ENCODE peak calls at places on chromosomes 13 and 19, in nine cellular contexts. Y is GM23338, X is transverse colon, V is breast epithelium, G is H1, E is suprapubic skin, U is HCT116, A is stomach, F is GM12878. C is an unnamed sample.

GRCh38 chr13:49791214-49791752 is 1.2 kb downstream of the KPNA3 start:
- DNase-seq in U (no peak), Y (peak; percentile 51), F (peak; percentile 40), V (no peak), E (no peak), G (no peak), X (peak; percentile 26), A (no peak), C (peak; percentile 55)

GRCh38 chr13:37427843-37428494 is 170.6 kb downstream of the POSTN start:
- DNase-seq in U (no peak), A (no peak), F (no peak), G (no peak), X (no peak), V (no peak), Y (peak; percentile 32), E (no peak), C (no peak)

GRCh38 chr19:44156475-44156874 is 8.4 kb upstream of the ZNF226 start:
- DNase-seq in V (no peak), X (no peak), G (no peak), U (no peak), Y (no peak), F (no peak), E (no peak), A (no peak), C (no peak)

GRCh38 chr13:44231786-44232516 is 141.7 kb upstream of the SERP2 start:
- DNase-seq in X (peak; percentile 76), V (peak; percentile 83), F (no peak), A (peak; percentile 82), E (peak; percentile 74), U (peak; percentile 97), Y (peak; percentile 77), G (peak; percentile 62), C (no peak)

GRCh38 chr13:92657565-92657964 is 569.0 kb upstream of the GPC6 start:
- DNase-seq in A (no peak), F (no peak), X (no peak), V (no peak), U (no peak), G (no peak), Y (no peak), E (no peak), C (no peak)

GRCh38 chr19:54207908-54208783 is 7.5 kb downstream of the RPS9 start:
- DNase-seq in G (peak; percentile 64), U (no peak), A (peak; percentile 71), E (peak; percentile 81), Y (no peak), X (peak; percentile 72), V (peak; percentile 62), F (peak; percentile 84), C (peak; percentile 100)

GRCh38 chr13:110182003-110182402 is 125.0 kb downstream of the COL4A1 start:
- DNase-seq in Y (no peak), E (no peak), X (no peak), G (no peak), A (no peak), F (no peak), U (no peak), V (no peak), C (no peak)

GRCh38 chr19:53801257-53801656 is 22.9 kb downstream of the NLRP12 start:
- DNase-seq in U (no peak), X (no peak), V (no peak), F (no peak), G (no peak), A (no peak), Y (no peak), E (no peak), C (no peak)

GRCh38 chr13:105333416-105333815 is 1202.0 kb downstream of the EFNB2 start:
- DNase-seq in Y (no peak), E (no peak), X (no peak), V (no peak), G (no peak), U (no peak), F (no peak), A (no peak), C (no peak)

GRCh38 chr13:29509999-29510586 is 85.4 kb downstream of the SLC7A1 start:
- DNase-seq in F (no peak), Y (no peak), V (no peak), A (no peak), E (no peak), U (no peak), G (no peak), X (no peak), C (no peak)

GRCh38 chr19:54893406-54893805 is 12.5 kb upstream of the NCR1 start:
- DNase-seq in U (no peak), V (no peak), E (no peak), F (no peak), A (no peak), G (peak; percentile 76), Y (peak; percentile 94), X (no peak), C (no peak)

GRCh38 chr13:111166882-111167281 is 51.8 kb downstream of the ARHGEF7 start:
- DNase-seq in E (no peak), A (no peak), Y (no peak), X (no peak), F (no peak), U (no peak), V (no peak), G (no peak), C (no peak)

GRCh38 chr19:17687141-17687856 is 855 bp downstream of the UNC13A start:
- DNase-seq in A (no peak), Y (peak; percentile 85), U (no peak), G (peak; percentile 73), X (no peak), F (no peak), E (no peak), V (no peak), C (no peak)
- H3K4me3 ChIP-seq in A (peak overlapping the region; percentile 14), Y (peak overlapping the region; percentile 97), U (peak overlapping the region; percentile 90), G (peak overlapping the region; percentile 97), X (no peak overlapping the region), F (no peak overlapping the region), E (peak overlapping the region; percentile 17), V (peak overlapping the region; percentile 54), C (no peak overlapping the region)

DNA sequence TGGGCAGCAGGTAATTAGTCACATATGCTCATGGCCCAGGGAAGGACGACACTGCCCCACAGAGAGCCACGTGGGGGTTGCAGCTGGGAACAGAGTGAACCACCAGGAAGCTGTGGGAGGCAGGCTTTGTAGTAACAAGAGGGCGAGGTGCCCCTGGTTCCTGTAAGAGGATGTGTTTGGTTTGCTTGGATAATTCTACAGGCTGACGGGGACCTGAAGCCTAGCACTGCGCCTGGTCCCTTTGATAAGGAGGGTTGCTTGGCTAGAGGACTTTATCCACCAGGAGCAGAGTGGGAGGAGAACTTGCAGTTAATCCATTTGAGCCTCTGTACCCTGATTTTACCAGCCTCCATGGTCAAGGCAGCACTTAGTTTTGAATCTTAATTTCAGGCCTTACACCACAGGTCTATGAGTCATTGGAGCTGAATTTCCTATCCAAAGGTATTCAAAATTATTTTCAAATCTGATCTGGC is 67.4 kb upstream of the CLDN10 start:
- DNase-seq in Y (no peak), A (no peak), E (no peak), F (no peak), U (no peak), G (no peak), V (no peak), X (no peak), C (no peak)
- TF ChIP-seq CTCF in Y (no peak), A (no peak), E (no peak), F (peak; percentile 13), U (peak; percentile 25), G (peak; percentile 42), V (no peak), X (no peak), C (no peak)

GRCh38 chr13:113761136-113761535 is 2.1 kb downstream of the TMEM255B start:
- DNase-seq in Y (no peak), V (no peak), U (no peak), G (no peak), E (no peak), X (no peak), F (no peak), A (peak; percentile 14), C (no peak)

GRCh38 chr13:113759525-113760137 is 605 bp downstream of the TMEM255B start:
- DNase-seq in Y (peak; percentile 31), X (no peak), F (no peak), V (no peak), U (no peak), A (peak; percentile 25), E (peak; percentile 68), G (no peak), C (no peak)

GRCh38 chr13:113762075-113762474 is 3.0 kb downstream of the TMEM255B start:
- DNase-seq in E (no peak), F (no peak), G (no peak), A (no peak), X (no peak), V (no peak), Y (no peak), U (no peak), C (no peak)

GRCh38 chr13:113756441-113757097 is 2.5 kb upstream of the TMEM255B start:
- DNase-seq in Y (no peak), U (no peak), V (no peak), G (no peak), X (no peak), E (no peak), A (no peak), F (no peak), C (no peak)

DNA sequence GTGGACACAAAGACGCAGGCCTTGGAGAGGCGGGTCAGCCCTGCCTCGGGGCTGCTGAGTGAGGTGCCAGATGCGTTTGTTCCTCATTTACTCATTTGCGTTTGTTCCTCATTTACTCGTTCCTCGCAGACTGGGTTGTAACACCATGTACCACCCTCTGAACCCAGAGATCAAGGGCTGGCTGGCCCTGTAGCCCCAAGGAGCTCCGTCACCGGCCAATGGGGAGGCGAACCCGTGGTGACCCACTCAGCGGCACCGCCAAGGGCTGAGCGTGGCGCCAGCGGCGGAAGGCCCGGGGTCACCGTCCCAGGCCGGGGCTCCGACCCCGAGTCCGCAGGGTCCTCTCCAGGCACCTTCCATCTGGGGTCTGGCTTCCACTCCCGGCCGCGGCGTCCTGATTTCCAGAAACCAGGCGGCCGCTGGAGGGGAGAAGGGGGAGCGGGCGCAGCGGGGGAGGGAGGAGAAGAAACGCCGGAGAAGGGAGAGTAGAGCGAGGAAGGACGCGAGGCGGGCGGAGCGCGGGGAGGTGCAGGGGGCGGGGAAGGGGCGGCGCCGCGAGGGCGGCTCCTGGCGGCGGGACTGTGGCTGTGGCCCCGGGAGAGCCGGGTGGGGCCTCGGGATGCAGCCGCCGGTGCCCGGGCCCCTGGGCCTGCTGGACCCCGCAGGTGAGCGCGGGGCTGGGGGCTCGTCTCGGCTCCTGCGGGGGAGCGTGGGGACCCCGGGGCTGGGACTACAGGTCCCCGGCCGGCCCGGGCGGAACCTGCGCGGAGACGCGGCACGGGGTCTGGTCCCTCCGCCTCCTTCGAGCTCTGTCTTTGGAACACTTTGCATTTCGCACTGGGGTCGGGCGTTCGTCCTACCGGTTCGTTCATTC is at the start of gene TMEM255B:
- DNase-seq in E (peak; percentile 89), V (peak; percentile 63), F (no peak), X (peak; percentile 88), A (peak; percentile 88), G (peak; percentile 89), Y (peak; percentile 83), U (peak; percentile 10), C (no peak)
- TF ChIP-seq POLR2AphosphoS5 in E (no peak), V (no peak), F (no peak), X (peak; percentile 8), A (no peak), G (no peak), Y (peak; percentile 36), U (no peak), C (peak; percentile 69)

DNA sequence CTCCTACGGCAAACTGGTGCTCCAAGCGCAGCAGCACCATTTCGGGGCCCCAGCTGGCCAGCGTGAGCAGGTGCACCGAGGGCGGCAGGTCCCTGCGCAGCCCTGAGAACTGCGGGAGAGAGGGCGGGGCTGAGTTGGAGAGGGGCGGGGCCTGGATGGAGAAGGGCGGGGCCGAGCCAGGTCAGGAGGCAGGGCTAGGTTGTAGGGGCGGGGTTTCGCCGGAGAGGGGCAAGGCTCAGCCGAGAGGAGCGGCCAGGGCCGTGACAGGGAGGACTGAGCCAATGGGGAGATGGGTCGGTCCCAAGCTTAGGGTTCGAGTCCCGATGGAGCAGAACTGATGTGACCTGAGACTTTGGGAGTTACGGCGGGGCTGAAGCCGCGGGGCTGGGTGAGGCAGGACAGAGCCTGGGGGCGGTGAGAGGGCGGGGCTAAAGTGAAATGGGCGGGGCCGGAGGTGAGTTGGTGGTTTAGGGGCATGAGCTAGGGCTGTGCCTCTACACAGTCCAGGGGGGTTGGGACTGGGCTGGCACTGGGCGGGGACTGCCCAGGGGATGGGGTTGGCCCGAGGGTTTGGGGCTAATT is 19.0 kb downstream of the MAN2B1 start:
- DNase-seq in U (no peak), Y (peak; percentile 88), A (peak; percentile 82), V (no peak), G (peak; percentile 86), F (no peak), E (no peak), X (peak; percentile 83), C (no peak)
- H3K4me3 ChIP-seq in U (no peak overlapping the region), Y (peak overlapping the region; percentile 53), A (peak overlapping the region; percentile 44), V (peak overlapping the region; percentile 63), G (peak overlapping the region; percentile 40), F (no peak overlapping the region), E (peak overlapping the region; percentile 22), X (peak overlapping the region; percentile 36), C (no peak overlapping the region)